ENCODE peak calls at places on chromosomes 4 and X, in eight cellular contexts. Q, L, V, K, S, B, D and F are unnamed samples.

GRCh38 chrX:8284131-8284530 is 113.1 kb upstream of the VCX2 start:
- DNase-seq in Q (no peak), L (no peak), V (no peak), K (no peak), S (no peak), B (no peak), D (no peak), F (no peak)

GRCh38 chr4:79467246-79467932 is 59.4 kb upstream of the GK2 start:
- DNase-seq in Q (no peak), L (peak; percentile 12), V (no peak), K (no peak), S (no peak), B (no peak), D (no peak), F (no peak)

GRCh38 chr4:80202784-80203553 is 5.7 kb downstream of the PRDM8 start:
- DNase-seq in Q (no peak), L (peak; percentile 77), V (peak; percentile 26), K (no peak), S (peak; percentile 31), B (no peak), D (no peak), F (no peak)

GRCh38 chr4:184262901-184263300 is 45.2 kb upstream of the ENPP6 start:
- DNase-seq in Q (no peak), L (no peak), V (no peak), K (no peak), S (no peak), B (peak; percentile 4), D (no peak), F (no peak)

GRCh38 chr4:24496597-24496996 is 87.8 kb downstream of the DHX15 start:
- DNase-seq in Q (no peak), L (no peak), V (no peak), K (no peak), S (no peak), B (no peak), D (no peak), F (no peak)

GRCh38 chrX:34656842-34657780 is at the start of gene TMEM47:
- DNase-seq in Q (peak; percentile 40), L (peak; percentile 98), V (no peak), K (peak; percentile 54), S (peak; percentile 81), B (peak; percentile 61), D (no peak), F (peak; percentile 68)

GRCh38 chrX:55119712-55120111 is 30.9 kb downstream of the PAGE2 start:
- DNase-seq in Q (no peak), L (no peak), V (no peak), K (no peak), S (no peak), B (no peak), D (no peak), F (no peak)

GRCh38 chr4:75995727-75996126 is 5.0 kb upstream of the SDAD1 start:
- DNase-seq in Q (no peak), L (peak; percentile 67), V (no peak), K (no peak), S (no peak), B (no peak), D (no peak), F (no peak)

GRCh38 chr4:24778427-24779225 is 16.7 kb upstream of the SOD3 start:
- DNase-seq in Q (no peak), L (no peak), V (no peak), K (no peak), S (no peak), B (no peak), D (no peak), F (no peak)

GRCh38 chr4:87309625-87310024 is 13.1 kb downstream of the HSD17B13 start:
- DNase-seq in Q (no peak), L (no peak), V (no peak), K (no peak), S (no peak), B (no peak), D (no peak), F (no peak)

GRCh38 chr4:118712872-118713271 is 27.7 kb downstream of the METTL14 start:
- DNase-seq in Q (no peak), L (no peak), V (no peak), K (no peak), S (no peak), B (no peak), D (no peak), F (no peak)

GRCh38 chrX:40177942-40178715 is 80.4 kb upstream of the BCOR start:
- DNase-seq in Q (no peak), L (no peak), V (no peak), K (no peak), S (no peak), B (no peak), D (no peak), F (no peak)

GRCh38 chrX:53073115-53073581 is 9.0 kb upstream of the TSPYL2 start:
- DNase-seq in Q (no peak), L (peak; percentile 47), V (no peak), K (no peak), S (no peak), B (no peak), D (no peak), F (no peak)
- H3K27ac ChIP-seq in Q (peak overlapping the region; percentile 74), L (peak overlapping the region; percentile 74), V (no peak overlapping the region), K (no peak overlapping the region), S (no peak overlapping the region), B (no peak overlapping the region), D (no peak overlapping the region), F (no peak overlapping the region)

DNA sequence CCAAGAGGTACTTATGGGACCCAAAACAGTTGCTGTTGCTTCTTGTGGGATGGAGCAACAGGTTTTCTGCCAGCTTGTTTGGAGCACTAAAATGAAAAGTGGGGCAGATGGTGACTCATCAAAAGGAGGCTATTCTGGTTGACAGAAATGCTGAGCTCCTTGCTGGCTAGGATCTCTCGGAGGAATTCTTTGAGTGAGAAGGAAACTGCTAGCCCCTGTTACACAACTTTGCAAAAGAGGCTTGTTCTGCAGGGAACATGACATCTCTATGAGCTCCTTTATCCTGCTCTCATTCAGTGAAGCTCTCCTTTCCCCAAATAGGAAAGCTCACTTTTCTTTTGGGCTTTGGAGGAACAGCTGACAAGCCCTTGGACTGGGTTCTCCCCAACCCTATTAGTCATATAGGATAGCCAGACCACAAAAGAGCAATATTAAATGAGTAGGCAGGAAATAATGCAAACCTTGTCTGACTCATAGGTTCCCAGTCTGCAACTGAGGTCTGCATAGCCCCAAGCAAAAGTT is 108.3 kb downstream of the CDS1 start:
- DNase-seq in Q (peak; percentile 40), L (no peak), V (no peak), K (peak; percentile 23), S (no peak), B (no peak), D (no peak), F (no peak)
- H3K27ac ChIP-seq in Q (peak overlapping the region; percentile 73), L (no peak overlapping the region), V (no peak overlapping the region), K (peak overlapping the region; percentile 77), S (no peak overlapping the region), B (no peak overlapping the region), D (no peak overlapping the region), F (no peak overlapping the region)

DNA sequence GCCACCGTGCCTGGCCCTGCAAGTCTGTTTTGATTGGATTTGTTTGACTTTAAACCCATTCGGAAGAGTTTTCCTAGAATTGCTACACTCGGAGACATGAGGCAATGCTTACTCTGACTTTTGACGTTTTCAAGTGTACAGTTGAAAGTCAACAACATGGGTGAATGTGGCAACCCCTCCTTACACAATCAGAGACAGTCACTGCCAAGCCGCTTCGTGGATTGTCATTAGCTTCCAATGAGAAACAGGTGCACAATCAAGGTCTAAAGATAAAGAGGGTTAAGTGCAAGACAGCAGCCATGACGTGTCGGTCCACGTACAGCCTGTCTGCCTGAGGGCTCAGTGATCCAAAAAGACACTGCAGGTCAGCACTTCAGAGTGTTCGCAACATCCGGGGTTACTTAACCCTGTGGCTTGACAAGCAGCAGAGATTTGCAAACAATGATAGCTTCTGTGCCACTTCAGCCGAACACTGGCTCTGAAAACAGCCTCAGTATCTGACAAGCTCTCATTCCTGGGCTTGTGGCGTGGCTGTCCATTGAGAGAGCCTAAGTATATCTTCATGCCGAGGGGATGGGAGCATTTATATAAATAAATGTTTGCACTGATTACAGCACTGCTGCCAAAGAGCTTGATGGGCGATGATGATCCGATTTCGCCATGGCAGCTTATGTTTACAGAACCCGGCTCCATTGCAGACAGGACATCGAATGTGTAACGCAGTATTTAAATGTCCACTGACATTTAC is 180.0 kb downstream of the DHRSX start:
- DNase-seq in Q (peak; percentile 35), L (no peak), V (no peak), K (no peak), S (peak; percentile 74), B (no peak), D (no peak), F (no peak)
- H3K27ac ChIP-seq in Q (peak overlapping the region; percentile 60), L (peak overlapping the region; percentile 58), V (no peak overlapping the region), K (no peak overlapping the region), S (peak overlapping the region; percentile 64), B (no peak overlapping the region), D (no peak overlapping the region), F (peak overlapping the region; percentile 92)

GRCh38 chrX:118522230-118522926 is 26.8 kb downstream of the DOCK11 start:
- DNase-seq in Q (no peak), L (no peak), V (no peak), K (no peak), S (no peak), B (no peak), D (no peak), F (no peak)
- H3K27ac ChIP-seq in Q (no peak overlapping the region), L (no peak overlapping the region), V (no peak overlapping the region), K (no peak overlapping the region), S (no peak overlapping the region), B (no peak overlapping the region), D (no peak overlapping the region), F (no peak overlapping the region)

GRCh38 chr4:142817442-142817841 is 28.7 kb downstream of the INPP4B start:
- DNase-seq in Q (no peak), L (peak; percentile 21), V (no peak), K (no peak), S (no peak), B (no peak), D (no peak), F (no peak)
- H3K27ac ChIP-seq in Q (no peak overlapping the region), L (no peak overlapping the region), V (no peak overlapping the region), K (no peak overlapping the region), S (no peak overlapping the region), B (no peak overlapping the region), D (no peak overlapping the region), F (peak overlapping the region; percentile 45)

DNA sequence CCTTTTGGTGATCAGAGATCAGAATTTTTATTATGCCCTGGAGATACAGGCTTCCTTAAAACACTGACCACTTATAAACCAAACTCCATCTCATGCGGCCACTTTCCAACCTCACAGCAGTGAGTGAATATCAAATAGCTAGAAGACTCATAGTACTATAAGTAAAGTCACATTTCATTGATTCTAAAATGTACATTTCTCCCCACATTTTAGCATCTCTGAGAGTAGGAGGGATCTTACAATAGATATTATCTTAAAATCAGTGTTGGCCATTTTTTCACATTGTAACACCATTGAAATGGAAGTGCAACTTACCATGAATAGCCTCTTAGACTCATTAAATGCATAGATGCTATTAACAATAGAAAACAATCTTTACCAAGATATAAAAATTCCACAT is 17.4 kb downstream of the PCYT1B start:
- DNase-seq in Q (no peak), L (no peak), V (no peak), K (no peak), S (no peak), B (no peak), D (no peak), F (no peak)
- H3K27ac ChIP-seq in Q (no peak overlapping the region), L (no peak overlapping the region), V (no peak overlapping the region), K (no peak overlapping the region), S (no peak overlapping the region), B (no peak overlapping the region), D (no peak overlapping the region), F (no peak overlapping the region)